ENCODE peak calls at places on chromosome 5, in seven cellular contexts. E is PC-9, W is lung, K is transverse colon, G is ovary, R is cardiac muscle cell, X is HL-60. U is an unnamed sample.

GRCh38 chr5:107975568-107975967 is 304.8 kb upstream of the EFNA5 start:
- DNase-seq in W (no peak), R (no peak), G (no peak), E (no peak), X (no peak), K (no peak), U (no peak)

GRCh38 chr5:73776405-73776804 is 150.4 kb downstream of the ARHGEF28 start:
- DNase-seq in X (no peak), R (no peak), E (no peak), W (no peak), K (no peak), G (no peak), U (no peak)

GRCh38 chr5:135140805-135141204 is 106.8 kb upstream of the PITX1 start:
- DNase-seq in R (no peak), G (no peak), K (peak; percentile 31), X (peak; percentile 63), E (peak; percentile 99), W (no peak), U (no peak)

GRCh38 chr5:177469061-177469628 is 4.3 kb downstream of the DBN1 start:
- DNase-seq in R (no peak), W (no peak), K (no peak), E (no peak), X (no peak), G (no peak), U (no peak)

GRCh38 chr5:505946-506555 is 18.2 kb downstream of the SLC9A3 start:
- DNase-seq in X (no peak), W (no peak), E (no peak), R (no peak), K (peak; percentile 51), G (no peak), U (no peak)

GRCh38 chr5:170630711-170631141 is 126.9 kb downstream of the KCNIP1 start:
- DNase-seq in G (no peak), K (no peak), R (no peak), E (peak; percentile 35), X (no peak), W (no peak), U (no peak)

GRCh38 chr5:40606077-40606765 is 73.5 kb upstream of the PTGER4 start:
- DNase-seq in G (no peak), R (no peak), E (no peak), W (peak; percentile 32), X (peak; percentile 42), K (no peak), U (no peak)

GRCh38 chr5:132655821-132656773 is 1.9 kb upstream of the IL13 start:
- DNase-seq in K (no peak), X (no peak), W (no peak), E (no peak), R (peak; percentile 28), G (no peak), U (no peak)

GRCh38 chr5:175148773-175149172 is 295.2 kb downstream of the DRD1 start:
- DNase-seq in R (no peak), G (no peak), E (no peak), W (no peak), K (no peak), X (no peak), U (no peak)

GRCh38 chr5:148162038-148162437 is 6.3 kb upstream of the SPINK14 start:
- DNase-seq in E (no peak), R (peak; percentile 3), G (no peak), K (no peak), X (no peak), W (no peak), U (no peak)

GRCh38 chr5:54902817-54903473 is 82.4 kb downstream of the ESM1 start:
- DNase-seq in W (no peak), E (no peak), R (no peak), X (no peak), K (peak; percentile 28), G (no peak), U (no peak)

GRCh38 chr5:112355058-112355685 is 63.9 kb downstream of the EPB41L4A start:
- DNase-seq in G (no peak), R (no peak), X (no peak), K (no peak), W (no peak), E (no peak), U (no peak)

GRCh38 chr5:37926732-37927131 is 86.9 kb upstream of the GDNF start:
- DNase-seq in G (no peak), X (no peak), E (no peak), W (no peak), K (no peak), R (no peak), U (no peak)

GRCh38 chr5:179488464-179488863 is 61.9 kb upstream of the RUFY1 start:
- DNase-seq in G (no peak), K (no peak), R (no peak), W (no peak), X (no peak), E (no peak), U (no peak)

GRCh38 chr5:63245271-63245670 is 666.7 kb downstream of the LRRC70 start:
- DNase-seq in R (no peak), G (no peak), X (no peak), W (no peak), K (no peak), E (no peak), U (no peak)

GRCh38 chr5:140181525-140181924 is 6.5 kb downstream of the CYSTM1 start:
- DNase-seq in X (no peak), R (no peak), K (no peak), W (no peak), G (no peak), E (no peak), U (no peak)

GRCh38 chr5:24385617-24386016 is 259.2 kb downstream of the CDH10 start:
- DNase-seq in R (no peak), E (no peak), W (no peak), G (no peak), K (no peak), X (no peak), U (no peak)

GRCh38 chr5:171316258-171317121 is 7.4 kb downstream of the TLX3 start:
- DNase-seq in E (no peak), W (no peak), R (no peak), K (no peak), X (no peak), G (no peak), U (no peak)

GRCh38 chr5:180784497-180785097 is 18.0 kb downstream of the MGAT1 start:
- DNase-seq in E (peak; percentile 43), R (peak; percentile 79), X (peak; percentile 73), W (peak; percentile 78), K (peak; percentile 82), G (peak; percentile 90), U (peak; percentile 66)

DNA sequence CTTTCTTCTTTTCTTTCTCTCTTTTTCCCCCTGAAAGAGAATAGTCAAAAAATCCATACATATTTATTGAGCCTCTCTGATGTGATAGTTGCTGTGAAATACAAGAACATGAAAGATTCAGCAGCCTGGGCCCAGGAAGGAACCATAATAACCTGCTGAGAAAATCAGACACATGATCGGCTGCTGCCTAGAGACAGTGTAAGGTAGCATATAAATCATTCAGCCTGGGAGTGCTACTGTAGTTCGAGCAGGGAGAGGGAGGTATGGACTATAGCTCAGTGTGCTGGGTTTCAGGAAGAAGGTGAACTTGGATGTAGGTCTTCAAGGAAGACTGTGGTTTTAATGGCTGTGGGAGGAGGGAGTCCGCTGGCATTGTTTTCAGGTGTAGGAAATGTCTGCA is 469.1 kb downstream of the RAB3C start:
- DNase-seq in X (no peak), R (no peak), W (no peak), K (no peak), E (no peak), G (no peak), U (no peak)
- TF ChIP-seq CTCF in X (no peak), R (no peak), W (no peak), K (no peak), E (no peak), G (no peak), U (no peak)

GRCh38 chr5:97534166-97534565 is 351.1 kb upstream of the RIOK2 start:
- DNase-seq in W (peak; percentile 55), E (peak; percentile 75), R (peak; percentile 52), X (peak; percentile 11), G (no peak), K (peak; percentile 26), U (peak; percentile 84)

GRCh38 chr5:97529354-97529753 is 346.3 kb upstream of the RIOK2 start:
- DNase-seq in K (no peak), X (no peak), E (no peak), W (no peak), G (no peak), R (no peak), U (no peak)

GRCh38 chr5:97531549-97531948 is 348.5 kb upstream of the RIOK2 start:
- DNase-seq in K (no peak), R (no peak), E (no peak), G (no peak), X (no peak), W (no peak), U (no peak)

GRCh38 chr5:97525780-97526179 is 342.7 kb upstream of the RIOK2 start:
- DNase-seq in X (peak; percentile 3), E (no peak), G (no peak), K (no peak), W (no peak), R (no peak), U (no peak)

GRCh38 chr5:97528941-97529340 is 345.9 kb upstream of the RIOK2 start:
- DNase-seq in G (no peak), K (no peak), E (no peak), R (no peak), X (no peak), W (no peak), U (peak; percentile 44)
- H3K27ac ChIP-seq in G (no peak overlapping the region), K (no peak overlapping the region), E (no peak overlapping the region), R (no peak overlapping the region), X (no peak overlapping the region), W (no peak overlapping the region), U (no peak overlapping the region)

DNA sequence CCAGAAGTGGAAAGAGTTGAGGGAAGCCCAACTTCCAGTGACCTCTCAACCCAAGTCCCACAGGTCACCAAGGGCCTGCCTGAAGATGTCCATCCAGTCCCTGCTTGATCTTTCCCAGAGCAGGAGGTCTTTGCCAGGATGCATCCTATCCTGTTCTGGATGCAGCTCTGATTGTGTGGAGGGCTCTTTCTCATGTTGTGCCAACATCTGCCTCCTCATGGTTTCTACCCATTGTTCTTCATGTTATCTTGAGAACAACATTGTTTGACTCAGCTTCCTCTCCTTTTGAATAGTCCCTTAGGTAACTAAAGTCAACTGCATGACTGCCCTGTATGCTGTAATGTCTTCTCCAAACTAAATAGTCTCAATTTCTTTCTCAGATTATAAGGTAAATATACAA is 169.3 kb downstream of the CCDC192 start:
- DNase-seq in E (no peak), W (no peak), G (no peak), K (no peak), R (no peak), X (no peak), U (no peak)
- H3K4me3 ChIP-seq in E (no peak overlapping the region), W (no peak overlapping the region), G (no peak overlapping the region), K (no peak overlapping the region), R (no peak overlapping the region), X (no peak overlapping the region), U (no peak overlapping the region)

GRCh38 chr5:59656351-59657254 is 236.9 kb downstream of the PDE4D start:
- DNase-seq in R (no peak), X (no peak), G (no peak), E (no peak), K (no peak), W (no peak), U (no peak)

GRCh38 chr5:59665086-59665831 is 228.3 kb downstream of the PDE4D start:
- DNase-seq in K (no peak), E (no peak), W (no peak), R (no peak), X (no peak), G (no peak), U (no peak)

GRCh38 chr5:59661939-59662615 is 231.4 kb downstream of the PDE4D start:
- DNase-seq in W (no peak), K (no peak), G (no peak), R (peak; percentile 10), X (no peak), E (no peak), U (no peak)

GRCh38 chr5:59661306-59661705 is 232.2 kb downstream of the PDE4D start:
- DNase-seq in X (no peak), K (no peak), R (no peak), G (no peak), W (no peak), E (peak; percentile 61), U (no peak)

GRCh38 chr5:59660737-59661136 is 232.8 kb downstream of the PDE4D start:
- DNase-seq in W (no peak), R (peak; percentile 22), K (no peak), X (no peak), E (no peak), G (no peak), U (no peak)
- TF ChIP-seq CTCF in W (no peak), R (peak; percentile 58), K (peak; percentile 32), X (no peak), E (peak; percentile 52), G (no peak), U (peak; percentile 45)